ENCODE peak calls at places on chromosomes 12 and 14, in seven cellular contexts. One of them, this sample, is unnamed.

GRCh38 chr14:101444116-101444515 is 117.2 kb upstream of the DIO3 start:
- DNase-seq in GM12878: no peak
- DNase-seq in H1: no peak
- DNase-seq in HepG2: no peak
- DNase-seq in K562: no peak
- DNase-seq in SK-N-SH: no peak
- DNase-seq in HCT116: no peak
- DNase-seq in this sample: peak

GRCh38 chr14:37593496-37594237 is 1.4 kb downstream of the FOXA1 start:
- DNase-seq in HepG2: no peak
- DNase-seq in HCT116: no peak
- DNase-seq in K562: no peak
- DNase-seq in H1: no peak
- DNase-seq in GM12878: no peak
- DNase-seq in SK-N-SH: no peak
- DNase-seq in this sample: no peak

GRCh38 chr12:1517007-1517406 is 77.4 kb downstream of the FBXL14 start:
- DNase-seq in HepG2: peak
- DNase-seq in HCT116: no peak
- DNase-seq in K562: no peak
- DNase-seq in GM12878: no peak
- DNase-seq in H1: peak
- DNase-seq in SK-N-SH: peak
- DNase-seq in this sample: no peak

GRCh38 chr14:64998455-64998931 is 11.8 kb downstream of the FNTB start:
- DNase-seq in SK-N-SH: no peak
- DNase-seq in H1: no peak
- DNase-seq in HepG2: no peak
- DNase-seq in K562: no peak
- DNase-seq in GM12878: no peak
- DNase-seq in HCT116: no peak
- DNase-seq in this sample: no peak

GRCh38 chr12:90695415-90695814 is 259.6 kb downstream of the CCER1 start:
- DNase-seq in GM12878: no peak
- DNase-seq in K562: no peak
- DNase-seq in HepG2: no peak
- DNase-seq in HCT116: no peak
- DNase-seq in SK-N-SH: no peak
- DNase-seq in H1: no peak
- DNase-seq in this sample: peak

GRCh38 chr12:99767809-99768208 is 120.3 kb downstream of the GARIN6 start:
- DNase-seq in HCT116: peak
- DNase-seq in H1: no peak
- DNase-seq in HepG2: no peak
- DNase-seq in GM12878: no peak
- DNase-seq in SK-N-SH: no peak
- DNase-seq in K562: no peak
- DNase-seq in this sample: no peak

GRCh38 chr12:103503546-103504480 is 8.0 kb upstream of the C12orf42 start:
- DNase-seq in H1: peak
- DNase-seq in HCT116: peak
- DNase-seq in HepG2: peak
- DNase-seq in K562: no peak
- DNase-seq in SK-N-SH: peak
- DNase-seq in GM12878: no peak
- DNase-seq in this sample: no peak

GRCh38 chr14:61517861-61518802 is 177.2 kb upstream of the HIF1A start:
- DNase-seq in H1: no peak
- DNase-seq in HepG2: peak
- DNase-seq in HCT116: no peak
- DNase-seq in K562: no peak
- DNase-seq in SK-N-SH: no peak
- DNase-seq in GM12878: peak
- DNase-seq in this sample: no peak

GRCh38 chr12:49706351-49707126 is 666 bp downstream of the FMNL3 start:
- DNase-seq in K562: peak
- DNase-seq in SK-N-SH: peak
- DNase-seq in HepG2: no peak
- DNase-seq in HCT116: no peak
- DNase-seq in H1: peak
- DNase-seq in GM12878: no peak
- DNase-seq in this sample: no peak

GRCh38 chr14:72527591-72527990 is 366.3 kb downstream of the DPF3 start:
- DNase-seq in H1: no peak
- DNase-seq in SK-N-SH: no peak
- DNase-seq in HCT116: no peak
- DNase-seq in HepG2: no peak
- DNase-seq in K562: no peak
- DNase-seq in GM12878: no peak
- DNase-seq in this sample: no peak

GRCh38 chr12:121649819-121650353 is 19.6 kb downstream of the MORN3 start:
- DNase-seq in HCT116: no peak
- DNase-seq in HepG2: no peak
- DNase-seq in H1: no peak
- DNase-seq in K562: peak
- DNase-seq in SK-N-SH: no peak
- DNase-seq in GM12878: no peak
- DNase-seq in this sample: no peak

GRCh38 chr12:131007031-131007793 is 53.5 kb downstream of the ADGRD1 start:
- DNase-seq in SK-N-SH: peak
- DNase-seq in H1: no peak
- DNase-seq in K562: no peak
- DNase-seq in HCT116: no peak
- DNase-seq in HepG2: peak
- DNase-seq in GM12878: no peak
- DNase-seq in this sample: no peak

GRCh38 chr14:50082308-50082742 is 34.0 kb downstream of the VCPKMT start:
- DNase-seq in GM12878: no peak
- DNase-seq in K562: no peak
- DNase-seq in H1: no peak
- DNase-seq in SK-N-SH: no peak
- DNase-seq in HCT116: no peak
- DNase-seq in HepG2: no peak
- DNase-seq in this sample: peak

GRCh38 chr14:33229269-33229924 is 290.7 kb downstream of the NPAS3 start:
- DNase-seq in HepG2: no peak
- DNase-seq in SK-N-SH: peak
- DNase-seq in GM12878: no peak
- DNase-seq in K562: no peak
- DNase-seq in HCT116: no peak
- DNase-seq in H1: no peak
- DNase-seq in this sample: no peak

GRCh38 chr14:105710119-105711057 is 184.0 kb downstream of the TMEM121 start:
- DNase-seq in GM12878: no peak
- DNase-seq in K562: no peak
- DNase-seq in SK-N-SH: no peak
- DNase-seq in HepG2: no peak
- DNase-seq in H1: no peak
- DNase-seq in HCT116: no peak
- DNase-seq in this sample: no peak

GRCh38 chr12:113929312-113929989 is 36.7 kb downstream of the RBM19 start:
- DNase-seq in H1: no peak
- DNase-seq in K562: no peak
- DNase-seq in HepG2: no peak
- DNase-seq in HCT116: no peak
- DNase-seq in GM12878: no peak
- DNase-seq in SK-N-SH: no peak
- DNase-seq in this sample: no peak

GRCh38 chr12:49187184-49187583 is 1.7 kb downstream of the TUBA1A start:
- DNase-seq in K562: no peak
- DNase-seq in SK-N-SH: peak
- DNase-seq in HepG2: no peak
- DNase-seq in HCT116: no peak
- DNase-seq in H1: no peak
- DNase-seq in GM12878: no peak
- DNase-seq in this sample: no peak

GRCh38 chr14:31206536-31207286 is 882 bp downstream of the HECTD1 start:
- DNase-seq in K562: peak
- DNase-seq in SK-N-SH: peak
- DNase-seq in H1: peak
- DNase-seq in GM12878: no peak
- DNase-seq in HCT116: no peak
- DNase-seq in HepG2: peak
- DNase-seq in this sample: peak

GRCh38 chr12:95017482-95017881 is 14.0 kb upstream of the NDUFA12 start:
- DNase-seq in HepG2: no peak
- DNase-seq in K562: no peak
- DNase-seq in H1: no peak
- DNase-seq in SK-N-SH: no peak
- DNase-seq in HCT116: no peak
- DNase-seq in GM12878: no peak
- DNase-seq in this sample: no peak

GRCh38 chr12:6603095-6603567 is 4.0 kb downstream of the CHD4 start:
- DNase-seq in HCT116: no peak
- DNase-seq in H1: no peak
- DNase-seq in GM12878: no peak
- DNase-seq in SK-N-SH: peak
- DNase-seq in HepG2: no peak
- DNase-seq in K562: no peak
- DNase-seq in this sample: no peak

DNA sequence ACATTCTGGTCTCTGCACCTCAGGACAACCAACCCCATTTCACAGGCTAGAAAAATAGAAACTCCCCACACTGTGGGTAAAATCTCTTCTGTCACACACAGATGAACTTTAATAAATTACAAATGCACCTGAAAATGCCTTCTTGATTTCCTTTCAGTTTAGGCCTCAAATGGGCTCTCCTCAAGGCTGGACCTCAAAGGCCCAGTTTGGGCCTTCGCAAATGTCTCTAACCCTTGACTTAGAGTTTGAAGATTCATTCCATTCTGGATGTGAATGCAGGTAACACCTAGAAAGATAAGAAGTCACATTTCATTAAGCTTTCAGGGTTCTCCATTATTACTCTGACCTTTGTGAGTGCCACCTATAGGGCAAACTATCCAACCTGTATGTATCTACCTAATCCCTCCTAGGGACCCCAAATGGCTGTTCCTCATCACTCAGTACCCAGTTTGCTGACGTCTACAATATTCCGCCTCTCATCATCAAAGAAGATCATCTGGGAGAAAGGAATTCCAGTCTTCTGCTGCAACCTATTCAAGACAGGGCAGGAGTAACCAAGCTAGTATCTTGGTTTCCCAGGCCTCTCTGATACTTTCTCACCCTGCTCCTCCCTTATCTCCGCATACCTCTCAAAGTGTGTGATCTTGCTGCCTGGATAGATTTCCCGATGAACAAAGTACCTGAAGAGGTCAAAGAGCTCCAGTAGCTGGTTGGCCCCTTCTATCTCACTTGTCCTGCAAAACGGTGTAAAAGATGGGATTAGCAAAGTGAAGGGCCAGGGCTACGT is 771 bp upstream of the CHMP4A start:
- DNase-seq in K562: no peak
- DNase-seq in H1: no peak
- DNase-seq in SK-N-SH: no peak
- DNase-seq in HepG2: peak
- DNase-seq in HCT116: no peak
- DNase-seq in GM12878: no peak
- DNase-seq in this sample: no peak
- TF ChIP-seq JUND in K562: no peak
- TF ChIP-seq JUND in H1: no peak
- TF ChIP-seq JUND in SK-N-SH: no peak
- TF ChIP-seq JUND in HepG2: peak
- TF ChIP-seq JUND in HCT116: no peak
- TF ChIP-seq JUND in GM12878: no peak
- TF ChIP-seq JUND in this sample: no peak

GRCh38 chr14:68246074-68246980 is 426.7 kb downstream of the RAD51B start:
- DNase-seq in H1: no peak
- DNase-seq in K562: no peak
- DNase-seq in GM12878: no peak
- DNase-seq in HepG2: no peak
- DNase-seq in SK-N-SH: no peak
- DNase-seq in HCT116: no peak
- DNase-seq in this sample: no peak
- TF ChIP-seq JUND in H1: no peak
- TF ChIP-seq JUND in K562: no peak
- TF ChIP-seq JUND in GM12878: no peak
- TF ChIP-seq JUND in HepG2: no peak
- TF ChIP-seq JUND in SK-N-SH: peak
- TF ChIP-seq JUND in HCT116: no peak
- TF ChIP-seq JUND in this sample: no peak

DNA sequence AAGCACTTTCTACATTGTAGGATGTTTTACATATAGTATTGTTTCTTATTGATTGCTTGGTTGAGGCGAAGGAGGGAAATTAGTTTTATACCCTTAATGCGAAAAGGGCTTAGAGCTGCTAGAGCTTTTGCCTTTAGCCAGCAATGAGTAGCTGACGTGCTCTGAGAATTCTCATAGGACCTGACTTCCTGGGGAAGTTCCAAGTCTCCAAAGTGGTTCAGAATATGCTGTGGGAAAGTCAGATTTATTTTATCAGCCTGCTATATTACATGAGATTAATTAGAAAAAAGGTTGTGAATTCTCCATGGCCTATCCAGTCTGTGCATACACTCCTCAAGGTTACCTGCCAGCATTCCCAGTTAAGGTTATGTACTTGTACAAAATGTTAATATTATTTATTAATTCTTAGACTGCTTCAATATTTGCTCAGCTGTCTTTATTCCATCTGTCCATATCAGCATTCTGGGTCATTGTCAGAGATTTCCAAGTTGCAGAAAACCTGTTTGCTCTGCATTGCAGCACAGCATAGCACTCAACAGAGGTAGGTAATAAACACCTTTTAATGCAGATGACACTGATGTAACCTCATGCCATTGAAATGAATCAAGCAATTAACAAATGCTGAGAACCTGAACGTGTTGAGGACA is 2.6 kb upstream of the SEL1L start:
- DNase-seq in GM12878: no peak
- DNase-seq in K562: no peak
- DNase-seq in HepG2: no peak
- DNase-seq in H1: no peak
- DNase-seq in SK-N-SH: no peak
- DNase-seq in HCT116: no peak
- DNase-seq in this sample: peak
- TF ChIP-seq JUND in GM12878: no peak
- TF ChIP-seq JUND in K562: no peak
- TF ChIP-seq JUND in HepG2: no peak
- TF ChIP-seq JUND in H1: no peak
- TF ChIP-seq JUND in SK-N-SH: no peak
- TF ChIP-seq JUND in HCT116: no peak
- TF ChIP-seq JUND in this sample: peak

GRCh38 chr14:84877061-84877460 is 652.9 kb upstream of the FLRT2 start:
- DNase-seq in K562: no peak
- DNase-seq in HepG2: no peak
- DNase-seq in GM12878: no peak
- DNase-seq in HCT116: no peak
- DNase-seq in SK-N-SH: no peak
- DNase-seq in H1: no peak
- DNase-seq in this sample: no peak

GRCh38 chr14:84871734-84872133 is 658.2 kb upstream of the FLRT2 start:
- DNase-seq in HepG2: no peak
- DNase-seq in GM12878: no peak
- DNase-seq in SK-N-SH: no peak
- DNase-seq in HCT116: no peak
- DNase-seq in H1: no peak
- DNase-seq in K562: no peak
- DNase-seq in this sample: no peak

DNA sequence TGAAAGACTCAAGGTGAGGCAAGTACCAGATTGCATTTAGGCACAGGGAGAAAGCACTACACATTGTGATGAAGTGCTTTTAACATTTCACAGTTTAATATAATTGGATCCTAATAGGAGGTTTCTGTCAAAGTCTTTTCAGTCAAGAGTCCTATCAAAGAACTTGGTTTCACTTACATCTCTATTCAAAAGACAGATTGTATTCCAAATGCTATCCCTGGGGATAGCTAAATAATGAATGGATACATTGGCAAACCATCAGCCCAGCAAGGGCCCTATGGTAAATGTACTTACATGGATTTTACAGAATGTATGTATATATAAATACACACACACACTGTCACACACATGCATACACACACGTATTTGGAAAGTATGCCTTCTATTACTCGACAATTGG is 655.5 kb upstream of the FLRT2 start:
- DNase-seq in K562: no peak
- DNase-seq in H1: no peak
- DNase-seq in SK-N-SH: no peak
- DNase-seq in GM12878: no peak
- DNase-seq in HCT116: no peak
- DNase-seq in HepG2: no peak
- DNase-seq in this sample: no peak
- TF ChIP-seq JUND in K562: no peak
- TF ChIP-seq JUND in H1: no peak
- TF ChIP-seq JUND in SK-N-SH: no peak
- TF ChIP-seq JUND in GM12878: no peak
- TF ChIP-seq JUND in HCT116: no peak
- TF ChIP-seq JUND in HepG2: no peak
- TF ChIP-seq JUND in this sample: no peak